ENCODE peak calls at places on chromosomes 12 and 14, in four cellular contexts. G is GM12878, Q is GM12891, P is H1. F is an unnamed sample.

GRCh38 chr12:51904951-51905471 is 2.3 kb upstream of the ACVRL1 start:
- DNase-seq in G (no peak), Q (no peak), P (no peak), F (no peak)

GRCh38 chr12:123071401-123072304 is 79.2 kb downstream of the PITPNM2 start:
- DNase-seq in P (no peak), G (no peak), Q (no peak), F (no peak)

GRCh38 chr12:53485955-53486729 is 13.1 kb downstream of the MAP3K12 start:
- DNase-seq in G (no peak), P (no peak), Q (no peak), F (no peak)

GRCh38 chr14:65164068-65164824 is 61.9 kb upstream of the MAX start:
- DNase-seq in P (no peak), G (no peak), Q (no peak), F (no peak)

GRCh38 chr12:51593539-51593938 is 2.5 kb downstream of the SCN8A start:
- DNase-seq in Q (no peak), P (no peak), G (no peak), F (no peak)

GRCh38 chr12:48350249-48351021 is at the start of gene ZNF641:
- DNase-seq in Q (peak; percentile 76), P (no peak), G (no peak), F (peak; percentile 66)

GRCh38 chr12:31989571-31989970 is 30.4 kb downstream of the RESF1 start:
- DNase-seq in G (no peak), Q (no peak), P (no peak), F (no peak)

GRCh38 chr12:118103231-118103600 is 595 bp downstream of the VSIG10 start:
- DNase-seq in Q (no peak), P (no peak), G (no peak), F (no peak)

GRCh38 chr14:103372552-103373304 is 12.5 kb upstream of the MARK3 start:
- DNase-seq in Q (no peak), G (no peak), P (no peak), F (no peak)

GRCh38 chr14:103294091-103294490 is 39.9 kb upstream of the EIF5 start:
- DNase-seq in P (no peak), Q (no peak), G (no peak), F (no peak)

GRCh38 chr12:7113389-7113871 is 4.4 kb upstream of the C1RL start:
- DNase-seq in Q (no peak), P (no peak), G (no peak), F (no peak)

GRCh38 chr14:30651934-30652333 is 29.8 kb downstream of the SCFD1 start:
- DNase-seq in G (no peak), Q (no peak), P (no peak), F (no peak)
- TF ChIP-seq POLR2A in G (no peak), Q (no peak), P (no peak), F (no peak)

GRCh38 chr12:113457710-113458109 is 14.0 kb downstream of the LHX5 start:
- DNase-seq in G (no peak), Q (no peak), P (no peak), F (no peak)
- TF ChIP-seq TAF1 in G (no peak), Q (no peak), P (no peak), F (no peak)

GRCh38 chr14:98297567-98297966 is 974.4 kb downstream of the BCL11B start:
- DNase-seq in G (no peak), Q (no peak), P (no peak), F (no peak)

GRCh38 chr14:98296895-98297294 is 975.1 kb downstream of the BCL11B start:
- DNase-seq in P (no peak), G (no peak), Q (no peak), F (no peak)

GRCh38 chr14:98290596-98290995 is 981.4 kb downstream of the BCL11B start:
- DNase-seq in G (no peak), P (no peak), Q (no peak), F (no peak)

GRCh38 chr14:98292191-98292590 is 979.8 kb downstream of the BCL11B start:
- DNase-seq in Q (no peak), P (no peak), G (no peak), F (no peak)

GRCh38 chr14:98293527-98293926 is 978.5 kb downstream of the BCL11B start:
- DNase-seq in G (no peak), P (no peak), Q (no peak), F (no peak)
- TF ChIP-seq POLR2AphosphoS5 in G (no peak), P (no peak), Q (no peak), F (no peak)

GRCh38 chr12:22990501-22990900 is 365.5 kb downstream of the ETNK1 start:
- DNase-seq in Q (no peak), G (no peak), P (no peak), F (no peak)
- TF ChIP-seq POLR2A in Q (no peak), G (no peak), P (no peak), F (no peak)

GRCh38 chr12:112557954-112558630 is 139.3 kb downstream of the PTPN11 start:
- DNase-seq in G (no peak), P (no peak), Q (no peak), F (no peak)
- TF ChIP-seq TAF1 in G (no peak), P (no peak), Q (no peak), F (no peak)

GRCh38 chr14:59871166-59871495 is 555 bp upstream of the RTN1 start:
- DNase-seq in G (no peak), Q (no peak), P (no peak), F (no peak)

GRCh38 chr14:59869381-59870255 is 958 bp downstream of the RTN1 start:
- DNase-seq in P (no peak), Q (peak; percentile 9), G (no peak), F (no peak)

GRCh38 chr14:59868021-59868420 is 2.6 kb downstream of the RTN1 start:
- DNase-seq in G (no peak), P (no peak), Q (no peak), F (no peak)

GRCh38 chr14:59870277-59871165 is at the start of gene RTN1:
- DNase-seq in Q (peak; percentile 39), G (no peak), P (peak; percentile 23), F (peak; percentile 29)
- TF ChIP-seq POLR2AphosphoS5 in Q (no peak), G (no peak), P (no peak), F (no peak)

DNA sequence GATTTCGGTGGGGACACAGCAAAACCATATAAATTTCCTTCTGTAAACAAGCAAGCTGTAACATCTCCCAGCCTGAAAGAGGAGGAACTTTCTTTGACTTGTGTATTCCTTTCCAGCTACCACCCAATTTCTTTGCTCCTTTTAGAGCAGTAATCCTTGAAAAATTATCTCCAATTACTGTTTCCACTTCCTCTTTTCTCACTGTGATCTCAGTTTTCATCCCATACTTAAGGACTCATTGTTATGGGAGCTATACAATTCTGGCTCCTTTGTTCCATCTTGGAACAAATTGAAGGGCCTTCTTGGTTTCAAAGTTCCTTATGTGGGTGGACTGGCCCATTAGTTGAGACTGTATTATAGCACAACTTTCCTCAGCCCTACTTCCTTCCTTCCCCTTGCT is 152.6 kb downstream of the AKAP6 start:
- DNase-seq in P (no peak), G (no peak), Q (no peak), F (no peak)
- TF ChIP-seq POLR2A in P (no peak), G (no peak), Q (no peak), F (no peak)

GRCh38 chr12:119843100-119843499 is 34.0 kb downstream of the CIT start:
- DNase-seq in P (no peak), Q (no peak), G (no peak), F (no peak)
- TF ChIP-seq TAF1 in P (no peak), Q (no peak), G (no peak), F (no peak)